ENCODE peak calls at places on chromosomes 16 and 17, in five cellular contexts. A is A549; I is H9; W is KG1; Z is stimulated activated CD4-positive, alpha-beta T cell treated with anti-CD3 and anti-CD28 coated beads, Interleukin-1b, Interleukin-23, amount 100 ng/mL, for 48 hours. N is an unnamed sample.

GRCh38 chr17:68085751-68086445 is 50.4 kb downstream of the KPNA2 start:
- DNase-seq in W (peak), I (no peak), A (no peak), Z (no peak), N (peak)

GRCh38 chr16:66905633-66906539 is 12.8 kb downstream of the CDH16 start:
- DNase-seq in A (no peak), I (peak), Z (peak), W (no peak), N (no peak)

GRCh38 chr16:61590577-61590976 is 445.7 kb downstream of the CDH8 start:
- DNase-seq in W (no peak), I (no peak), Z (no peak), A (no peak), N (no peak)

GRCh38 chr16:81519298-81520150 is 74.9 kb downstream of the CMIP start:
- DNase-seq in W (no peak), A (no peak), Z (no peak), I (no peak), N (peak)

GRCh38 chr17:41338961-41339485 is 11.6 kb downstream of the KRT33A start:
- DNase-seq in W (no peak), Z (no peak), I (no peak), A (no peak), N (no peak)

GRCh38 chr16:4410335-4411075 is 5.9 kb downstream of the CORO7 start:
- DNase-seq in W (no peak), I (no peak), A (no peak), Z (no peak), N (no peak)

GRCh38 chr17:82901836-82902235 is 62.0 kb upstream of the ZNF750 start:
- DNase-seq in I (no peak), Z (no peak), W (no peak), A (no peak), N (no peak)

GRCh38 chr16:89050119-89050867 is 43.4 kb upstream of the ACSF3 start:
- DNase-seq in A (no peak), W (no peak), Z (no peak), I (no peak), N (no peak)

GRCh38 chr16:65441501-65441900 is 319.6 kb upstream of the CDH11 start:
- DNase-seq in Z (no peak), A (no peak), W (no peak), I (no peak), N (no peak)

GRCh38 chr17:8048236-8048635 is 9.4 kb downstream of the ALOX15B start:
- DNase-seq in I (no peak), W (no peak), A (no peak), Z (no peak), N (no peak)

GRCh38 chr16:85379041-85380001 is 233.8 kb upstream of the GSE1 start:
- DNase-seq in A (no peak), Z (no peak), W (no peak), I (no peak), N (no peak)

GRCh38 chr16:68416057-68417046 is 32.0 kb downstream of the SMPD3 start:
- DNase-seq in A (no peak), I (no peak), W (no peak), Z (no peak), N (no peak)

GRCh38 chr17:67608691-67609090 is 109.0 kb upstream of the NOL11 start:
- DNase-seq in W (no peak), Z (no peak), I (no peak), A (no peak), N (no peak)

GRCh38 chr17:29870836-29871430 is 59.1 kb downstream of the SSH2 start:
- DNase-seq in A (no peak), I (no peak), W (no peak), Z (no peak), N (no peak)

GRCh38 chr16:86963600-86964575 is 353.3 kb downstream of the C16orf95 start:
- DNase-seq in A (no peak), Z (no peak), W (no peak), I (no peak), N (no peak)

GRCh38 chr16:70496513-70496912 is 26.8 kb downstream of the COG4 start:
- DNase-seq in W (no peak), I (no peak), A (no peak), Z (peak), N (no peak)

GRCh38 chr16:57000271-57001025 is 11.1 kb downstream of the NLRC5 start:
- DNase-seq in A (peak), Z (peak), W (no peak), I (no peak), N (no peak)

GRCh38 chr17:1485748-1486376 is 6.6 kb downstream of the MYO1C start:
- DNase-seq in I (peak), A (peak), Z (peak), W (no peak), N (no peak)

GRCh38 chr16:8543258-8543657 is 47.1 kb downstream of the TMEM114 start:
- DNase-seq in Z (no peak), I (no peak), A (no peak), W (no peak), N (no peak)

GRCh38 chr16:85261205-85261604 is 148.9 kb upstream of the CIBAR2 start:
- DNase-seq in Z (no peak), A (no peak), I (no peak), W (no peak), N (no peak)

GRCh38 chr17:49344914-49345313 is 17.1 kb downstream of the ZNF652 start:
- DNase-seq in I (no peak), A (no peak), W (no peak), Z (no peak), N (no peak)

GRCh38 chr17:75442168-75443103 is 14.0 kb upstream of the TMEM94 start:
- DNase-seq in W (no peak), Z (no peak), A (peak), I (no peak), N (no peak)

GRCh38 chr17:17153071-17153470 is 53.1 kb downstream of the PLD6 start:
- DNase-seq in I (no peak), Z (no peak), A (no peak), W (no peak), N (no peak)

GRCh38 chr16:26993511-26993910 is 73.2 kb upstream of the C16orf82 start:
- DNase-seq in I (no peak), A (no peak), W (no peak), Z (no peak), N (no peak)

GRCh38 chr16:89855301-89855945 is 18.0 kb upstream of the TCF25 start:
- DNase-seq in Z (no peak), I (no peak), A (no peak), W (no peak), N (no peak)

GRCh38 chr16:23840310-23840709 is 4.5 kb downstream of the PRKCB start:
- DNase-seq in Z (no peak), A (no peak), I (no peak), W (no peak), N (no peak)